ENCODE peak calls at places on chromosomes 13 and 19, in five cellular contexts. One of them, this sample, is unnamed.
A peak's percentile ranks its signal among the peaks of the same experiment; 100 is the strongest.

GRCh38 chr19:17766543-17767131 is 15.4 kb downstream of the FCHO1 start:
- DNase-seq in GDM1: peak; percentile 64
- DNase-seq in GM19239: no peak
- DNase-seq in cardiac muscle cell: peak; percentile 92
- DNase-seq in iris pigment epithelial cell: peak; percentile 78
- DNase-seq in this sample: peak; percentile 92

GRCh38 chr19:14400913-14401312 is 18.2 kb downstream of the DDX39A start:
- DNase-seq in GDM1: no peak
- DNase-seq in GM19239: no peak
- DNase-seq in cardiac muscle cell: no peak
- DNase-seq in iris pigment epithelial cell: peak; percentile 33
- DNase-seq in this sample: no peak

GRCh38 chr13:21987793-21988192 is 316.9 kb downstream of the FGF9 start:
- DNase-seq in GDM1: peak; percentile 75
- DNase-seq in GM19239: no peak
- DNase-seq in cardiac muscle cell: no peak
- DNase-seq in iris pigment epithelial cell: no peak
- DNase-seq in this sample: no peak

GRCh38 chr13:26221399-26221720 is 754 bp downstream of the RNF6 start:
- DNase-seq in GDM1: no peak
- DNase-seq in GM19239: no peak
- DNase-seq in cardiac muscle cell: no peak
- DNase-seq in iris pigment epithelial cell: no peak
- DNase-seq in this sample: no peak

GRCh38 chr19:10339380-10339960 is at the start of gene ICAM3:
- DNase-seq in GDM1: peak; percentile 64
- DNase-seq in GM19239: peak; percentile 67
- DNase-seq in cardiac muscle cell: no peak
- DNase-seq in iris pigment epithelial cell: no peak
- DNase-seq in this sample: no peak

GRCh38 chr13:100454876-100455275 is 133.7 kb downstream of the GGACT start:
- DNase-seq in GDM1: no peak
- DNase-seq in GM19239: no peak
- DNase-seq in cardiac muscle cell: peak; percentile 45
- DNase-seq in iris pigment epithelial cell: peak; percentile 65
- DNase-seq in this sample: no peak

GRCh38 chr19:10289167-10289835 is 451 bp upstream of the ICAM5 start:
- DNase-seq in GDM1: peak; percentile 86
- DNase-seq in GM19239: no peak
- DNase-seq in cardiac muscle cell: peak; percentile 58
- DNase-seq in iris pigment epithelial cell: peak; percentile 63
- DNase-seq in this sample: peak; percentile 68

GRCh38 chr13:92843549-92843948 is 383.1 kb upstream of the GPC6 start:
- DNase-seq in GDM1: no peak
- DNase-seq in GM19239: no peak
- DNase-seq in cardiac muscle cell: peak; percentile 73
- DNase-seq in iris pigment epithelial cell: peak; percentile 53
- DNase-seq in this sample: peak; percentile 10

GRCh38 chr19:1850809-1851544 is 2.7 kb upstream of the REXO1 start:
- DNase-seq in GDM1: no peak
- DNase-seq in GM19239: no peak
- DNase-seq in cardiac muscle cell: no peak
- DNase-seq in iris pigment epithelial cell: no peak
- DNase-seq in this sample: no peak